ENCODE peak calls at places on chromosomes 4 and X, in six cellular contexts. C is NT2/D1, Q is mesendoderm, F is PC-3, R is aorta, M is mucosa of descending colon. E is an unnamed sample.

GRCh38 chr4:144291164-144291563 is 150.6 kb upstream of the GYPA start:
- DNase-seq in C (no peak), Q (no peak), F (no peak), R (no peak), M (no peak), E (no peak)

GRCh38 chr4:70080205-70080604 is 30.0 kb downstream of the HTN1 start:
- DNase-seq in C (no peak), Q (no peak), F (no peak), R (no peak), M (no peak), E (no peak)

GRCh38 chr4:138005486-138005885 is 236.7 kb downstream of the SLC7A11 start:
- DNase-seq in C (no peak), Q (no peak), F (no peak), R (no peak), M (no peak), E (no peak)

GRCh38 chr4:162347492-162348213 is 183.9 kb upstream of the FSTL5 start:
- DNase-seq in C (no peak), Q (no peak), F (no peak), R (no peak), M (no peak), E (no peak)

GRCh38 chrX:39401483-39402110 is 600.3 kb downstream of the MID1IP1 start:
- DNase-seq in C (no peak), Q (no peak), F (no peak), R (no peak), M (no peak), E (no peak)

GRCh38 chrX:151754042-151754419 is 19.5 kb downstream of the CNGA2 start:
- DNase-seq in C (no peak), Q (peak; percentile 66), F (peak; percentile 59), R (peak; percentile 50), M (no peak), E (peak; percentile 24)

GRCh38 chr4:153962311-153963039 is 173.6 kb upstream of the SFRP2 start:
- DNase-seq in C (no peak), Q (peak; percentile 34), F (no peak), R (no peak), M (no peak), E (no peak)

GRCh38 chr4:67624939-67625338 is 66.4 kb downstream of the STAP1 start:
- DNase-seq in C (no peak), Q (no peak), F (no peak), R (no peak), M (no peak), E (no peak)

GRCh38 chr4:7189475-7190277 is 2.7 kb upstream of the SORCS2 start:
- DNase-seq in C (no peak), Q (peak; percentile 57), F (peak; percentile 59), R (no peak), M (peak; percentile 12), E (no peak)

GRCh38 chr4:14831447-14831846 is 170.8 kb upstream of the CPEB2 start:
- DNase-seq in C (no peak), Q (no peak), F (peak; percentile 33), R (no peak), M (no peak), E (no peak)

GRCh38 chr4:149823770-149824221 is 8.2 kb upstream of the IQCM start:
- DNase-seq in C (no peak), Q (no peak), F (peak; percentile 79), R (no peak), M (no peak), E (peak; percentile 39)

GRCh38 chr4:183986645-183987528 is 81.8 kb downstream of the STOX2 start:
- DNase-seq in C (no peak), Q (no peak), F (no peak), R (no peak), M (no peak), E (no peak)

GRCh38 chr4:88697588-88698329 is at the start of gene NAP1L5:
- DNase-seq in C (peak; percentile 38), Q (peak; percentile 63), F (no peak), R (peak; percentile 78), M (peak; percentile 77), E (peak; percentile 35)

GRCh38 chr4:81639248-81639647 is 167.5 kb upstream of the RASGEF1B start:
- DNase-seq in C (no peak), Q (no peak), F (no peak), R (no peak), M (no peak), E (no peak)

GRCh38 chrX:94545722-94546121 is 871.7 kb downstream of the FAM133A start:
- DNase-seq in C (no peak), Q (no peak), F (no peak), R (no peak), M (no peak), E (no peak)

GRCh38 chrX:133969191-133969590 is 16.2 kb downstream of the GPC3 start:
- DNase-seq in C (no peak), Q (no peak), F (no peak), R (no peak), M (no peak), E (no peak)

GRCh38 chrX:133971586-133971985 is 13.8 kb downstream of the GPC3 start:
- DNase-seq in C (no peak), Q (no peak), F (no peak), R (no peak), M (no peak), E (no peak)

GRCh38 chrX:133970021-133970550 is 15.3 kb downstream of the GPC3 start:
- DNase-seq in C (no peak), Q (peak; percentile 77), F (no peak), R (no peak), M (no peak), E (no peak)

GRCh38 chrX:133973704-133974103 is 11.7 kb downstream of the GPC3 start:
- DNase-seq in C (no peak), Q (no peak), F (no peak), R (no peak), M (no peak), E (no peak)

DNA sequence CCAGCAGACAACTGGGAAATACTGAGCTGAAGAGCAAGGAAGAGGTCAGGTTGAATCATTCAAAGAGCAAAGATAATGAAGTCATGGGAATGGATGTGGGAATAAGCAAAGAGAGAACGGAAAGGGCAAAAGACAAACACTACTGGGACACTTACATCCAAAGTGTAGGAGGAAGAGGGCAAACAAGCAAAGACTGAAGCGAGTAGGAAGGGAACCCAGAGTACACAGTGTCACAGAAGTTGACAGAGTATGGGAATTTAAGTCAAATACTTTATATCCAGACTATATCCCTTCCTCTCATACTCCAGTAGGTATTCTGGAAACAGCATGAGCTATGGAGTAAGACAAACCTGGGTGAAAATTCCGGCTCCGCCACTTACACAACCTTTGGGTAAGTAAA is 12.5 kb downstream of the GPC3 start:
- DNase-seq in C (no peak), Q (no peak), F (no peak), R (no peak), M (no peak), E (no peak)
- H3K4me3 ChIP-seq in C (no peak overlapping the region), Q (no peak overlapping the region), F (no peak overlapping the region), R (no peak overlapping the region), M (no peak overlapping the region), E (no peak overlapping the region)

DNA sequence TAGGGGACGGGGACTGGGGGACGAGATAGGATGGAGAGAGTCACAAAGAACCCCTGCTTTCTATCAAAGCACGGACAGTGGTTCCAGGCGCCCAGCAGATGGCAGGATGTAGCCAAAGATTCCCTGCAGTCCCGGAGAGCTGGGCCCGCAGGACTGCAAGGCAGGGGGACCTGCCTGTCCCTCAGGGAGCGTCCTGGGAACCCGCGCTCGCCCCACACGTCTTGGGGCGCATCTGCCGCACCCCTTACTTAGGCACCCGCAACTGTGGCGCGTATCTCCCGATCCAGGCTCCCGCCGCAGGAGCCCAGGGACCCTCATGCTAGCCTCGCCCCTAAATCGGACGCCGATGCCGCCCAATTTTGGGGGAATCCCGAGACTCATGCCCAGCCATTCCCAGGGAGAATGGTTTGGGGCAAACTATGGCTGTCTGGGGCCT is 742 bp upstream of the STK32B start:
- DNase-seq in C (peak; percentile 84), Q (peak; percentile 89), F (peak; percentile 75), R (peak; percentile 87), M (peak; percentile 56), E (peak; percentile 81)
- H3K4me3 ChIP-seq in C (peak overlapping the region; percentile 79), Q (no peak overlapping the region), F (peak overlapping the region; percentile 65), R (peak overlapping the region; percentile 39), M (no peak overlapping the region), E (peak overlapping the region; percentile 40)

GRCh38 chrX:13200398-13200797 is 119.5 kb downstream of the ATXN3L start:
- DNase-seq in C (no peak), Q (no peak), F (no peak), R (no peak), M (no peak), E (no peak)

GRCh38 chrX:13198762-13199064 is 121.1 kb downstream of the ATXN3L start:
- DNase-seq in C (no peak), Q (no peak), F (no peak), R (no peak), M (no peak), E (no peak)

GRCh38 chrX:13201605-13202219 is 118.1 kb downstream of the ATXN3L start:
- DNase-seq in C (no peak), Q (peak; percentile 18), F (no peak), R (no peak), M (no peak), E (no peak)

GRCh38 chrX:13196778-13197177 is 123.1 kb downstream of the ATXN3L start:
- DNase-seq in C (no peak), Q (no peak), F (no peak), R (no peak), M (no peak), E (no peak)

GRCh38 chrX:13197961-13198761 is 121.7 kb downstream of the ATXN3L start:
- DNase-seq in C (peak; percentile 68), Q (peak; percentile 71), F (peak; percentile 63), R (no peak), M (no peak), E (no peak)
- H3K4me3 ChIP-seq in C (no peak overlapping the region), Q (no peak overlapping the region), F (no peak overlapping the region), R (no peak overlapping the region), M (no peak overlapping the region), E (no peak overlapping the region)

GRCh38 chr4:176894498-176894897 is 101.8 kb upstream of the VEGFC start:
- DNase-seq in C (no peak), Q (no peak), F (no peak), R (no peak), M (no peak), E (no peak)
- H3K4me3 ChIP-seq in C (no peak overlapping the region), Q (no peak overlapping the region), F (no peak overlapping the region), R (no peak overlapping the region), M (no peak overlapping the region), E (no peak overlapping the region)

GRCh38 chr4:107893171-107894137 is 37.9 kb upstream of the CYP2U1 start:
- DNase-seq in C (no peak), Q (peak; percentile 28), F (no peak), R (no peak), M (no peak), E (peak; percentile 63)

GRCh38 chr4:107896158-107896645 is 35.1 kb upstream of the CYP2U1 start:
- DNase-seq in C (no peak), Q (no peak), F (peak; percentile 92), R (no peak), M (no peak), E (peak; percentile 90)

GRCh38 chr4:107894138-107894603 is 37.2 kb upstream of the CYP2U1 start:
- DNase-seq in C (no peak), Q (no peak), F (no peak), R (no peak), M (no peak), E (no peak)

GRCh38 chr4:107897823-107898222 is 33.5 kb upstream of the CYP2U1 start:
- DNase-seq in C (no peak), Q (no peak), F (no peak), R (no peak), M (no peak), E (no peak)

DNA sequence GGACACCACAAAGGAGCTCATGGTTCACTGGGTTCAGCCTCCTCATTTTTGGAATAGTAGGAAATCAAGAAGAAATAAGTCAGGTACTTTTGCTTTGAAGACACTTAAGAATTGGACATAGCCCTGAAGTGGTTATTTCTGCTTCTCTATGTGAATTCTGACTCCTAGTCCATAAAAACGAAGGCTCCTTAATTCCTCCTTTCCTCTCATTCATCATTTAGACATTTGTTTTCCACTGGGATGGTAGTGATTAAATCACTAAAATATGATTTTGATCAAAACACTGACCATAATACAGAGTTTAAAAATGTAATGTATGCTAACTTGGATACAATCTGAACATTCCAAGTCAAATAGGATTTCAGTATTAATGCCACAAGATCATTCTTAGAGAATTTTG is 34.7 kb upstream of the CYP2U1 start:
- DNase-seq in C (no peak), Q (no peak), F (no peak), R (no peak), M (no peak), E (no peak)
- H3K4me3 ChIP-seq in C (no peak overlapping the region), Q (no peak overlapping the region), F (peak overlapping the region; percentile 36), R (no peak overlapping the region), M (no peak overlapping the region), E (no peak overlapping the region)